ENCODE peak calls at places on chromosomes 2 and 18, in ten cellular contexts. J, F, I, C, Z, Y, V, L, R and S are unnamed samples.

GRCh38 chr18:22913861-22914260 is 19.3 kb upstream of the RBBP8 start:
- DNase-seq in J (no peak), F (peak), I (no peak), C (no peak), Z (peak), Y (no peak), V (peak), L (no peak), R (no peak), S (no peak)

GRCh38 chr2:156405586-156405985 is 30.6 kb upstream of the GPD2 start:
- DNase-seq in J (no peak), F (no peak), I (peak), C (no peak), Z (peak), Y (no peak), V (no peak), L (peak), R (peak), S (peak)

GRCh38 chr2:45765847-45766254 is 114.4 kb downstream of the PRKCE start:
- DNase-seq in J (no peak), F (peak), I (peak), C (no peak), Z (peak), Y (no peak), V (peak), L (peak), R (no peak), S (no peak)

GRCh38 chr18:13501896-13502295 is 224.5 kb downstream of the FAM210A start:
- DNase-seq in J (no peak), F (no peak), I (no peak), C (no peak), Z (peak), Y (peak), V (no peak), L (no peak), R (no peak), S (no peak)

GRCh38 chr18:62767321-62767720 is 52.0 kb downstream of the PHLPP1 start:
- DNase-seq in J (no peak), F (no peak), I (no peak), C (no peak), Z (no peak), Y (no peak), V (no peak), L (no peak), R (no peak), S (no peak)

GRCh38 chr2:241425368-241425767 is 69.3 kb downstream of the FARP2 start:
- DNase-seq in J (no peak), F (no peak), I (no peak), C (no peak), Z (no peak), Y (no peak), V (no peak), L (no peak), R (no peak), S (no peak)

GRCh38 chr2:241929551-241930490 is 60.3 kb downstream of the RTP5 start:
- DNase-seq in J (no peak), F (peak), I (no peak), C (peak), Z (no peak), Y (no peak), V (no peak), L (no peak), R (peak), S (no peak)

GRCh38 chr18:79579807-79580480 is 99.7 kb upstream of the CTDP1 start:
- DNase-seq in J (no peak), F (no peak), I (no peak), C (peak), Z (peak), Y (no peak), V (peak), L (no peak), R (peak), S (peak)

GRCh38 chr2:12827721-12828120 is 111.0 kb downstream of the TRIB2 start:
- DNase-seq in J (no peak), F (no peak), I (no peak), C (no peak), Z (no peak), Y (no peak), V (no peak), L (no peak), R (no peak), S (no peak)

GRCh38 chr2:19256239-19256638 is 102.2 kb downstream of the OSR1 start:
- DNase-seq in J (no peak), F (no peak), I (no peak), C (no peak), Z (no peak), Y (no peak), V (no peak), L (peak), R (no peak), S (no peak)

GRCh38 chr2:70898363-70899240 is 37.1 kb upstream of the ATP6V1B1 start:
- DNase-seq in J (no peak), F (no peak), I (no peak), C (no peak), Z (no peak), Y (no peak), V (no peak), L (no peak), R (no peak), S (no peak)

GRCh38 chr2:21404827-21405625 is 281.3 kb downstream of the TDRD15 start:
- DNase-seq in J (no peak), F (no peak), I (peak), C (no peak), Z (no peak), Y (no peak), V (no peak), L (peak), R (no peak), S (no peak)

GRCh38 chr2:222309766-222310165 is 11.0 kb upstream of the PAX3 start:
- DNase-seq in J (no peak), F (no peak), I (no peak), C (no peak), Z (no peak), Y (no peak), V (no peak), L (no peak), R (no peak), S (no peak)

GRCh38 chr2:38875576-38876367 is at the start of the genes DHX57 and MORN2:
- DNase-seq in J (peak), F (peak), I (peak), C (peak), Z (peak), Y (peak), V (peak), L (peak), R (peak), S (peak)

GRCh38 chr2:230757476-230757875 is 44.8 kb downstream of the CAB39 start:
- DNase-seq in J (no peak), F (no peak), I (no peak), C (no peak), Z (no peak), Y (no peak), V (no peak), L (peak), R (no peak), S (no peak)

GRCh38 chr2:101030866-101031554 is 28.9 kb downstream of the RPL31 start:
- DNase-seq in J (no peak), F (no peak), I (no peak), C (no peak), Z (peak), Y (no peak), V (no peak), L (no peak), R (no peak), S (no peak)

GRCh38 chr18:57910817-57911216 is 107.7 kb upstream of the ATP8B1 start:
- DNase-seq in J (peak), F (no peak), I (peak), C (no peak), Z (no peak), Y (no peak), V (no peak), L (no peak), R (no peak), S (no peak)

GRCh38 chr2:3981446-3981845 is 278.1 kb downstream of the DCDC2C start:
- DNase-seq in J (no peak), F (no peak), I (no peak), C (no peak), Z (no peak), Y (no peak), V (no peak), L (no peak), R (no peak), S (no peak)

GRCh38 chr2:157792345-157793052 is 83.6 kb downstream of the ACVR1 start:
- DNase-seq in J (no peak), F (no peak), I (no peak), C (no peak), Z (no peak), Y (no peak), V (no peak), L (peak), R (no peak), S (no peak)

GRCh38 chr2:69646714-69647113 is 3.2 kb upstream of the AAK1 start:
- DNase-seq in J (no peak), F (no peak), I (no peak), C (no peak), Z (no peak), Y (no peak), V (no peak), L (no peak), R (no peak), S (no peak)

GRCh38 chr2:159803235-159803962 is 5.4 kb upstream of the CD302 start:
- DNase-seq in J (no peak), F (no peak), I (no peak), C (no peak), Z (no peak), Y (no peak), V (no peak), L (no peak), R (no peak), S (no peak)

GRCh38 chr2:26170795-26171194 is 2.1 kb upstream of the GAREM2 start:
- DNase-seq in J (no peak), F (no peak), I (no peak), C (peak), Z (no peak), Y (no peak), V (no peak), L (no peak), R (no peak), S (peak)

GRCh38 chr2:223549215-223549614 is 52.9 kb downstream of the SCG2 start:
- DNase-seq in J (peak), F (no peak), I (no peak), C (no peak), Z (no peak), Y (no peak), V (no peak), L (peak), R (no peak), S (no peak)

GRCh38 chr2:4674007-4674406 is 970.6 kb downstream of the DCDC2C start:
- DNase-seq in J (no peak), F (no peak), I (peak), C (no peak), Z (no peak), Y (no peak), V (no peak), L (no peak), R (peak), S (no peak)

GRCh38 chr18:12442946-12443345 is 35.2 kb downstream of the PRELID3A start:
- DNase-seq in J (no peak), F (no peak), I (no peak), C (no peak), Z (no peak), Y (no peak), V (no peak), L (peak), R (no peak), S (no peak)

GRCh38 chr2:53235836-53236582 is 531.6 kb upstream of the CHAC2 start:
- DNase-seq in J (no peak), F (no peak), I (no peak), C (no peak), Z (no peak), Y (no peak), V (peak), L (no peak), R (no peak), S (no peak)

GRCh38 chr2:60840880-60841279 is 40.5 kb upstream of the REL start:
- DNase-seq in J (no peak), F (no peak), I (no peak), C (no peak), Z (no peak), Y (no peak), V (peak), L (no peak), R (peak), S (no peak)

GRCh38 chr18:27108842-27109241 is 76.3 kb downstream of the CHST9 start:
- DNase-seq in J (no peak), F (no peak), I (no peak), C (no peak), Z (no peak), Y (no peak), V (no peak), L (no peak), R (no peak), S (no peak)

GRCh38 chr18:27808678-27809077 is 368.3 kb downstream of the CDH2 start:
- DNase-seq in J (no peak), F (no peak), I (peak), C (no peak), Z (no peak), Y (no peak), V (no peak), L (no peak), R (no peak), S (no peak)

GRCh38 chr18:41954827-41955613 is at the start of gene PIK3C3:
- DNase-seq in J (peak), F (peak), I (peak), C (peak), Z (peak), Y (peak), V (peak), L (peak), R (peak), S (peak)
- TF ChIP-seq POLR2A in J (peak), F (no peak), I (peak), C (no peak), Z (no peak), Y (peak), V (peak), L (peak), R (no peak), S (peak)

DNA sequence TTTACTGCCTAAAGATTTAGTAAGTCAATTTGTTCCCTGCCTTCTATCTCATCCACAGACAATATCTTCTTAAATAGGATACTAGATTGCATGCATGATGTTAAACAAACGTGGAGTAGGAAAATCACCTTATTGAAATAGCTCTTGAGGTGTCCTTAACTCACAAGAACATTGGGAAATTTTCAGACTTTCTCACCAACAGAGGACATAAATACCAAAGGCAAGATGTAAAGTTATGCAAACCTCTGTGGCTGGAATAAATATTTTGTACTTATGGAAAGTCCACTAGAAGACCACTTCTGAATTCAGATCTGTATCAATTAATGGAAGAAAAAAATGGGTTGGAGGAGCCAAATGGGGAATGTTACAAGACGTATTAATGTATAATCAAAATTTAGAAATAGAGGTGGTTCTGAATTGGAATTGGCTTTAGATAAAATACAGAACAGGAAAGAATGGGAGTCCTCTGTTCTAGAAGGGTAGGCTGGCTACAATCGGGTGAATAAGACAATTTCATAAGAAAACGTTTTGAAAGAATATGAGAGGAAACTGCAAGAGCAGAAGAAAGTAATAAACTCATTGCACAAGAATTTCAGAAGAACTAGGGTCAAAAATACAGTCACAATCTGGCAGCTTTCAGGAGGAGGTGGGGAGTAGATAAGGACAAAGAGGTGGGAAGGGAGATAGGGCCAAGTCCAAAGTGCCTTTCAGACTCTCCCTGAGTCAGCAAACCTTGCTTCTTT is 69.3 kb upstream of the FN1 start:
- DNase-seq in J (no peak), F (no peak), I (peak), C (no peak), Z (no peak), Y (no peak), V (peak), L (peak), R (no peak), S (no peak)
- TF ChIP-seq POLR2A in J (no peak), F (no peak), I (no peak), C (no peak), Z (no peak), Y (no peak), V (no peak), L (no peak), R (no peak), S (no peak)

DNA sequence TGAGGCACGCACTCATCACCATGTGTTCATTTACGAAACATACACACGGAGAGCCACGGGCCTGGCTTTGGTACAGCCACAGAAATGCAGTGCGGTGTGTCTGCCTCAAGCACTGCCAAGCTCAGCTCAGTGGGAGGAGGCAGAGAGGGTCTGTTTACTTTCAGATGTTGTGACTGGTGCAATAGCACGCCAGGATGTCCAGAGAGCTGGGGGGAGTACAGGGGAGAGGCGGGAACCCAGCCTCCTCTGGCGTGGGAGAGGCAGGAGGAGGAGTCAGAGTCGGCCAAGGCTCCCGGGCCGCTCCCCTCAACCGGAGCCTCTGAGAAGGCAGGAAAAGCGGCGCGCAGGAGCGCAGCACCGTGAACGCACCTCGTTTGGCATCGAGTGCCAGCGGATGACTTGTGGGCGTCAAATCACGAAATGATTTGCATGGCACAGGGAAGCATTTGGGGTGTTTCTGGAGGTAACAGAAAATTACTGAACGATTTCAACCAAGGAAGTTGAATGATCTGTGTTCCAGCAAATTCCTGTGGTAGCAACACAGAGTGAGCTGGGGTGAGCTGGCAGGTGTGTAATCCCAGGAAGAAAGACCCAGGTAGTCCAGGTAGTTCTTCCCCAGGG is 143.0 kb downstream of the ZNF516 start:
- DNase-seq in J (peak), F (no peak), I (peak), C (peak), Z (peak), Y (no peak), V (peak), L (peak), R (no peak), S (no peak)
- TF ChIP-seq POLR2A in J (no peak), F (no peak), I (no peak), C (no peak), Z (no peak), Y (no peak), V (no peak), L (peak), R (no peak), S (no peak)

DNA sequence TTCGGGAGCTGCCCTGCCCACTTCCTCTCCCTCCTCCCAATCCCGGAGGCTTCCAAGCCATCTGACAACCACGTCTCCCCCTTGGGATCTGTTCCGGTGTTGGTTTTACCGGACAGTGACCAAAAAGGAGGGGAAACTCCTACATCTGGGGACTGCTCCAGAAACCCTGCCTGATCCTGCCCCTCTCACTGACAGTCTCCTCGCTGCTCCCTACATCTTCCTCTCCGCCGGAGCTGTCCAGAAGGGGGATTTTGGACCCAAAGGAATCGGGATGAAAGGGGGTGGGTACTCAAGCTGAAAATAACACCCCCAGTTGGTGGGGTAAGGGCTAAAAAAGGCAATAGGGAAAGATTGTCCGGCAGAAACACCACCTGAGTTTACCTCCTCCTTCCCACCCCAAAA is 1.5 kb downstream of the INO80D start:
- DNase-seq in J (peak), F (peak), I (peak), C (peak), Z (peak), Y (no peak), V (peak), L (peak), R (peak), S (peak)
- TF ChIP-seq POLR2A in J (peak), F (no peak), I (peak), C (peak), Z (peak), Y (no peak), V (peak), L (peak), R (peak), S (peak)